ENCODE peak calls at places on chromosomes 11 and 22, in five cellular contexts. One of them, this sample, is unnamed.

GRCh38 chr11:45354976-45355705 is 69.0 kb upstream of the SYT13 start:
- DNase-seq in transverse colon: peak
- DNase-seq in sigmoid colon: peak
- DNase-seq in stomach: peak
- DNase-seq in HepG2: no peak
- DNase-seq in this sample: peak

GRCh38 chr11:126702987-126703386 is 297.6 kb downstream of the KIRREL3 start:
- DNase-seq in sigmoid colon: no peak
- DNase-seq in stomach: no peak
- DNase-seq in HepG2: no peak
- DNase-seq in transverse colon: no peak
- DNase-seq in this sample: no peak

GRCh38 chr11:123616505-123617198 is 37.8 kb downstream of the SCN3B start:
- DNase-seq in stomach: no peak
- DNase-seq in transverse colon: peak
- DNase-seq in HepG2: no peak
- DNase-seq in sigmoid colon: peak
- DNase-seq in this sample: peak

GRCh38 chr11:78740175-78741161 is 165.8 kb upstream of the NARS2 start:
- DNase-seq in stomach: no peak
- DNase-seq in sigmoid colon: no peak
- DNase-seq in HepG2: no peak
- DNase-seq in transverse colon: peak
- DNase-seq in this sample: no peak

GRCh38 chr22:21865041-21865440 is 2.4 kb downstream of the MAPK1 start:
- DNase-seq in transverse colon: no peak
- DNase-seq in HepG2: no peak
- DNase-seq in stomach: peak
- DNase-seq in sigmoid colon: peak
- DNase-seq in this sample: no peak

GRCh38 chr22:47154621-47155081 is 392.2 kb downstream of the TBC1D22A start:
- DNase-seq in sigmoid colon: peak
- DNase-seq in stomach: peak
- DNase-seq in transverse colon: no peak
- DNase-seq in HepG2: no peak
- DNase-seq in this sample: peak

GRCh38 chr11:17775507-17776212 is 41.1 kb downstream of the KCNC1 start:
- DNase-seq in transverse colon: no peak
- DNase-seq in stomach: no peak
- DNase-seq in sigmoid colon: peak
- DNase-seq in HepG2: no peak
- DNase-seq in this sample: no peak

GRCh38 chr11:73342633-73343032 is 33.6 kb upstream of the RELT start:
- DNase-seq in HepG2: no peak
- DNase-seq in stomach: no peak
- DNase-seq in transverse colon: no peak
- DNase-seq in sigmoid colon: no peak
- DNase-seq in this sample: no peak

GRCh38 chr11:15171956-15172355 is 57.2 kb downstream of the INSC start:
- DNase-seq in HepG2: no peak
- DNase-seq in stomach: no peak
- DNase-seq in transverse colon: no peak
- DNase-seq in sigmoid colon: no peak
- DNase-seq in this sample: no peak

GRCh38 chr22:41976961-41977566 is 7.8 kb downstream of the SEPTIN3 start:
- DNase-seq in stomach: no peak
- DNase-seq in sigmoid colon: no peak
- DNase-seq in transverse colon: no peak
- DNase-seq in HepG2: no peak
- DNase-seq in this sample: no peak

GRCh38 chr22:50210378-50211139 is 9.7 kb downstream of the SELENOO start:
- DNase-seq in sigmoid colon: no peak
- DNase-seq in transverse colon: peak
- DNase-seq in stomach: no peak
- DNase-seq in HepG2: no peak
- DNase-seq in this sample: no peak

GRCh38 chr11:65476632-65477270 is 22.1 kb upstream of the MALAT1 start:
- DNase-seq in sigmoid colon: peak
- DNase-seq in transverse colon: peak
- DNase-seq in stomach: peak
- DNase-seq in HepG2: no peak
- DNase-seq in this sample: peak

GRCh38 chr11:65478411-65479183 is 20.2 kb upstream of the MALAT1 start:
- DNase-seq in transverse colon: peak
- DNase-seq in stomach: peak
- DNase-seq in sigmoid colon: peak
- DNase-seq in HepG2: no peak
- DNase-seq in this sample: peak

GRCh38 chr11:65482306-65482850 is 16.5 kb upstream of the MALAT1 start:
- DNase-seq in stomach: no peak
- DNase-seq in sigmoid colon: no peak
- DNase-seq in HepG2: no peak
- DNase-seq in transverse colon: no peak
- DNase-seq in this sample: no peak

GRCh38 chr11:65477271-65478029 is 21.4 kb upstream of the MALAT1 start:
- DNase-seq in stomach: peak
- DNase-seq in sigmoid colon: peak
- DNase-seq in HepG2: peak
- DNase-seq in transverse colon: peak
- DNase-seq in this sample: peak

DNA sequence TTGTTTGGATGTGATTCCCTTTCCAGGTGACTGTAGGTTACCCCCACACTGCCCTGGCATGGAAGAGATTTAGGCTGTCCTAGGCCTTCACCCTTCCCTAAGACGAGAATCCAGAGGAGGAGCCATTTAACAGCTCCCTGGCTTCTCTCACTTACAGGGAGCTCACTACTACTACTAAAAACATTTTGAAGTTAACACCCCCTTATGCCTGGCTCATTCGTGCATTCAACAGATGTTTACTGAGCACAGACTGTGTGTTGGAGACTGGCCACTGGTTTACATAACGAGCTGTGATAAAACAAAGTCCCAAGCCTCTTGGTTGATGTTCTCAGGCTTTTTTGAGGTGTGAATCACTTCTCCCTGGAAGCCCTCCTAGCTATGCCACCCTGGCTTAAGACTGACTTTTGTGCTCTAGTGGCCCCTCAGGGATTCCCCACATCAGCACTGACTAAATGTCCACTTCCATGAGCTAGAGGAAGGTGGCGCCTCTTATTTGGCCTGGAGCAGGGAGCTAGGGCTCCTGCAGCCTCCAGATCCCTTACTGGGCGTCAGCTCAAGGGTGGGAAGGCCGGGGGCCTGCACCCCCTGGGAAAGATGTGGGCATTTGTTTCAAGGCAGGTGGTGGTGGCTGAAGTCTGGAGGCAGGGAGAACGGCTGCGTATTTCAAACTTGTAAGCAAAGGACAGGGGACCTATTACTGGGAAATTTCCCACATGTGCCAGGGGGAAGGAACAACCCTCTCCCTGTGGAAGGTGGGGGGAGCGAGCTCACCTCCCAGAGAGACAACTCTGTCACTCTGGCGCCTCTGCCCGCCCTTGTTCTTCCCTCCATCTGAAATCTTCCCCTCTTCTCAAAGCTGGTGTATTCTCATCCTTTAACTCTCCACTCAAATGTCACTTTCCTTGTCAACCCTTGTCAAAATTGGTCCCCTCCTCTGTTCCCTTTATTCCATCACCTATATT is 19.4 kb upstream of the MALAT1 start:
- DNase-seq in HepG2: no peak
- DNase-seq in sigmoid colon: peak
- DNase-seq in transverse colon: peak
- DNase-seq in stomach: peak
- DNase-seq in this sample: peak
- TF ChIP-seq CTCF in HepG2: peak
- TF ChIP-seq CTCF in sigmoid colon: peak
- TF ChIP-seq CTCF in transverse colon: peak
- TF ChIP-seq CTCF in stomach: no peak
- TF ChIP-seq CTCF in this sample: no peak

GRCh38 chr11:28524098-28524497 is 415.9 kb downstream of the METTL15 start:
- DNase-seq in transverse colon: no peak
- DNase-seq in stomach: no peak
- DNase-seq in sigmoid colon: no peak
- DNase-seq in HepG2: no peak
- DNase-seq in this sample: no peak

GRCh38 chr11:28518825-28519224 is 410.6 kb downstream of the METTL15 start:
- DNase-seq in HepG2: no peak
- DNase-seq in transverse colon: no peak
- DNase-seq in sigmoid colon: no peak
- DNase-seq in stomach: no peak
- DNase-seq in this sample: no peak

GRCh38 chr11:28520291-28520690 is 412.1 kb downstream of the METTL15 start:
- DNase-seq in HepG2: no peak
- DNase-seq in transverse colon: no peak
- DNase-seq in sigmoid colon: no peak
- DNase-seq in stomach: no peak
- DNase-seq in this sample: no peak

GRCh38 chr11:28517621-28518020 is 409.4 kb downstream of the METTL15 start:
- DNase-seq in sigmoid colon: no peak
- DNase-seq in stomach: no peak
- DNase-seq in HepG2: no peak
- DNase-seq in transverse colon: no peak
- DNase-seq in this sample: no peak

DNA sequence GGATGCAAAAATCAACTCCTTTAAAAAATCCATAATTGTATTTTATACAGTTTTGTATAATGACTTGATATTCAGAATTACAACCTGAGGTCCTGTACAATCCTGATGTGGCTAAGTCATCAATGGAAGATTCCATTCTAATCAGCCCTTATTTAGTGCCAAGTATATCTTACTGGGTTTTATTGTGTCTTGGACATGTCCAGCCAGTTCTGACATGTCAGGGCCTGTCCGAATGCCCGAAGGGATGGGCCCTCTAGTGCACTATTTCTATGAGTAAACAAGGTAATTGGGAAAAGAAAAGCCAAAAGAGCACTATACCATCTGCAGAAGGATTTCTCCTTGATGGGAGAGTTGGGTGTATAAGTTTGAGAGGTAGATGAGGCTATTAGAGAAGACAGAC is 412.9 kb downstream of the METTL15 start:
- DNase-seq in stomach: no peak
- DNase-seq in transverse colon: no peak
- DNase-seq in sigmoid colon: no peak
- DNase-seq in HepG2: no peak
- DNase-seq in this sample: no peak
- H3K27ac ChIP-seq in stomach: no peak
- H3K27ac ChIP-seq in transverse colon: no peak
- H3K27ac ChIP-seq in sigmoid colon: no peak
- H3K27ac ChIP-seq in HepG2: no peak
- H3K27ac ChIP-seq in this sample: no peak

GRCh38 chr11:110126936-110127335 is 33.7 kb downstream of the ZC3H12C start:
- DNase-seq in stomach: no peak
- DNase-seq in HepG2: no peak
- DNase-seq in sigmoid colon: no peak
- DNase-seq in transverse colon: no peak
- DNase-seq in this sample: no peak

GRCh38 chr11:110128161-110128560 is 35.0 kb downstream of the ZC3H12C start:
- DNase-seq in HepG2: no peak
- DNase-seq in transverse colon: no peak
- DNase-seq in sigmoid colon: no peak
- DNase-seq in stomach: no peak
- DNase-seq in this sample: no peak

GRCh38 chr11:110123003-110123402 is 29.8 kb downstream of the ZC3H12C start:
- DNase-seq in HepG2: no peak
- DNase-seq in transverse colon: no peak
- DNase-seq in sigmoid colon: no peak
- DNase-seq in stomach: no peak
- DNase-seq in this sample: no peak

GRCh38 chr11:110124605-110125004 is 31.4 kb downstream of the ZC3H12C start:
- DNase-seq in sigmoid colon: no peak
- DNase-seq in transverse colon: no peak
- DNase-seq in HepG2: no peak
- DNase-seq in stomach: no peak
- DNase-seq in this sample: no peak

DNA sequence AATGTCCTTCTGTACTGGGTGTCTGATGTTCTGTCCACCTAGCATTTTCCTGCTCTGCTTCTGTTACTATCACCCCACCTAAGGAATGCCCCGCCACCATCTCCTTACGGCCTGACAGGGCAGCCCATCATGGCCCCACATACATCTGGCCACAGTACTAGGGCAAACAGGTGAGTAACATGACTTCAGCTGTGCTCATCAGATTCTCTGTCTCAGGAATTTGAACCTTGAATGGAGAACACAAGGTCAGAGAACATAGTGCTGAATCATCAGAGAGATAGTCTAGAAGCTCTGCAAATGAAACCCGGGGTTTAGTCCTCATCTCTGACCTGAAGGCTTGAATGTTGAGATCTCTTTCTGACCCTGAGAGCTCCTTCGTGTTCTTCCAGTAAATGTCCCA is 32.4 kb downstream of the ZC3H12C start:
- DNase-seq in stomach: no peak
- DNase-seq in sigmoid colon: no peak
- DNase-seq in transverse colon: no peak
- DNase-seq in HepG2: peak
- DNase-seq in this sample: no peak
- TF ChIP-seq EP300 in stomach: no peak
- TF ChIP-seq EP300 in sigmoid colon: no peak
- TF ChIP-seq EP300 in transverse colon: no peak
- TF ChIP-seq EP300 in HepG2: no peak
- TF ChIP-seq EP300 in this sample: no peak

GRCh38 chr11:34063061-34063795 is 11.7 kb downstream of the CAPRIN1 start:
- DNase-seq in stomach: no peak
- DNase-seq in HepG2: no peak
- DNase-seq in transverse colon: no peak
- DNase-seq in sigmoid colon: no peak
- DNase-seq in this sample: no peak

GRCh38 chr11:34064291-34064690 is 12.8 kb downstream of the CAPRIN1 start:
- DNase-seq in HepG2: no peak
- DNase-seq in transverse colon: no peak
- DNase-seq in sigmoid colon: no peak
- DNase-seq in stomach: no peak
- DNase-seq in this sample: no peak

GRCh38 chr11:34067383-34068065 is 16.0 kb downstream of the CAPRIN1 start:
- DNase-seq in stomach: no peak
- DNase-seq in HepG2: no peak
- DNase-seq in transverse colon: no peak
- DNase-seq in sigmoid colon: no peak
- DNase-seq in this sample: no peak

GRCh38 chr11:34068098-34068497 is 16.6 kb downstream of the CAPRIN1 start:
- DNase-seq in sigmoid colon: no peak
- DNase-seq in stomach: no peak
- DNase-seq in transverse colon: no peak
- DNase-seq in HepG2: no peak
- DNase-seq in this sample: no peak

DNA sequence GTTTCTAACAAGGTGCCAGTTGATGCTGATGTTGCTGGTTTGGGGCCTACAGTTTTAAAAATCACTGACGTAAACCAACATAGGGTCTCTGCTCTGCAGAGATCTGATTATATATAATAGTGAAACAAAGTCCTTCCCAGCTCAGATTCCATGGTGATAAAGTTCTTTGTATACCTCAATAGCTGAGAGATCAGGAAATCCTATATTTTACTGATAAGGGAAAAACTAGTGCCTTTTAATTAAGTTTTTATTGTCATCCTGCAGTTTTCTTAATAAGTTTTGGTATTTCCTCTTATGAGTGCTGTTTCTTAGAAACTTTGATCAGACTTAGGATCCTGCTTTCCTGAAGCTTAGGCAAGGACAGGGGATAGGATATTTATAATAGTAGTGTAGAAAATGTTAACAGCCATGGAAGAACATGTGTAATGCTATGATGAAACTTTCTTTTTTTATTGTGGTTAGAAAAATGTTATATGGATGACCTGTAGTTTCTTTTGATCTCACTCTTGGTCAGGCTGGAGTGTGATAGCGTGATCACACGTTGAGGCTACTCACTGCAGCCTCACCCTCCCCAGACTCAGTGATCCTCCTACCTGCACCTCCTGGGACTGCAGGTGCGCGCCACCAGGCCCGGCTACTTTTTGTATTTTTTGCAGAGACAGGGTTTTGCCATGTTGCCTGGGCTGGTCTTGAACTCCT is 14.1 kb downstream of the CAPRIN1 start:
- DNase-seq in sigmoid colon: no peak
- DNase-seq in transverse colon: no peak
- DNase-seq in stomach: no peak
- DNase-seq in HepG2: no peak
- DNase-seq in this sample: no peak
- TF ChIP-seq CTCF in sigmoid colon: no peak
- TF ChIP-seq CTCF in transverse colon: no peak
- TF ChIP-seq CTCF in stomach: no peak
- TF ChIP-seq CTCF in HepG2: no peak
- TF ChIP-seq CTCF in this sample: no peak